ENCODE peak calls at places on chromosomes 11 and 22, in ten cellular contexts. E is mammary epithelial cell, V is neuronal stem cell, Y is RWPE1, T is HL-60, R is AG04450, G is uterus, L is tibial nerve, D is trophoblast cell, S is PC-9. O is an unnamed sample.

GRCh38 chr11:23206736-23207336 is 346.6 kb upstream of the CCDC179 start:
- DNase-seq in G (no peak), V (no peak), L (no peak), T (no peak), Y (peak), D (no peak), R (no peak), E (peak), S (no peak), O (no peak)

GRCh38 chr22:17570851-17571631 is 7.7 kb downstream of the SLC25A18 start:
- DNase-seq in R (no peak), D (no peak), T (no peak), S (peak), G (peak), E (peak), L (peak), Y (peak), V (no peak), O (no peak)

GRCh38 chr11:70771099-70771885 is 373.0 kb downstream of the CTTN start:
- DNase-seq in R (no peak), G (no peak), L (no peak), E (no peak), V (no peak), S (no peak), T (no peak), Y (no peak), D (no peak), O (no peak)

GRCh38 chr22:50173983-50174355 is 3.4 kb downstream of the PANX2 start:
- DNase-seq in L (no peak), D (no peak), T (no peak), G (no peak), R (no peak), E (no peak), S (no peak), Y (no peak), V (no peak), O (no peak)

GRCh38 chr11:104033134-104033533 is 3.3 kb upstream of the DDI1 start:
- DNase-seq in V (no peak), E (peak), L (no peak), D (no peak), S (peak), G (no peak), R (peak), T (no peak), Y (peak), O (no peak)

GRCh38 chr22:42655693-42656092 is 6.5 kb upstream of the CYB5R3 start:
- DNase-seq in S (no peak), T (no peak), R (no peak), G (no peak), E (no peak), D (no peak), L (no peak), V (no peak), Y (no peak), O (no peak)

GRCh38 chr11:1443737-1444136 is 42.8 kb downstream of the MOB2 start:
- DNase-seq in Y (no peak), E (no peak), S (no peak), G (no peak), T (no peak), L (no peak), R (no peak), V (no peak), D (no peak), O (no peak)

GRCh38 chr11:17979770-17980371 is 33.0 kb downstream of the SERGEF start:
- DNase-seq in D (peak), G (no peak), E (no peak), V (peak), T (peak), Y (peak), L (no peak), S (no peak), R (no peak), O (no peak)

GRCh38 chr11:97537407-97538150 is 1147.8 kb downstream of the JRKL start:
- DNase-seq in Y (no peak), R (no peak), S (peak), V (no peak), L (no peak), G (no peak), E (no peak), D (no peak), T (no peak), O (no peak)

GRCh38 chr22:49331878-49332277 is 495.8 kb downstream of the BRD1 start:
- DNase-seq in R (no peak), V (no peak), T (no peak), S (no peak), E (no peak), L (no peak), Y (no peak), D (no peak), G (no peak), O (no peak)

GRCh38 chr11:35144103-35144741 is 5.3 kb downstream of the CD44 start:
- DNase-seq in S (peak), R (peak), V (no peak), T (peak), G (no peak), Y (peak), E (peak), D (no peak), L (no peak), O (no peak)

GRCh38 chr22:30947163-30947820 is 21.3 kb downstream of the MORC2 start:
- DNase-seq in D (no peak), G (no peak), T (no peak), S (no peak), L (no peak), Y (peak), V (peak), R (no peak), E (peak), O (no peak)

GRCh38 chr11:134346976-134347350 is 15.2 kb downstream of the GLB1L2 start:
- DNase-seq in Y (no peak), R (no peak), G (no peak), T (no peak), S (no peak), E (no peak), D (no peak), L (no peak), V (no peak), O (no peak)

DNA sequence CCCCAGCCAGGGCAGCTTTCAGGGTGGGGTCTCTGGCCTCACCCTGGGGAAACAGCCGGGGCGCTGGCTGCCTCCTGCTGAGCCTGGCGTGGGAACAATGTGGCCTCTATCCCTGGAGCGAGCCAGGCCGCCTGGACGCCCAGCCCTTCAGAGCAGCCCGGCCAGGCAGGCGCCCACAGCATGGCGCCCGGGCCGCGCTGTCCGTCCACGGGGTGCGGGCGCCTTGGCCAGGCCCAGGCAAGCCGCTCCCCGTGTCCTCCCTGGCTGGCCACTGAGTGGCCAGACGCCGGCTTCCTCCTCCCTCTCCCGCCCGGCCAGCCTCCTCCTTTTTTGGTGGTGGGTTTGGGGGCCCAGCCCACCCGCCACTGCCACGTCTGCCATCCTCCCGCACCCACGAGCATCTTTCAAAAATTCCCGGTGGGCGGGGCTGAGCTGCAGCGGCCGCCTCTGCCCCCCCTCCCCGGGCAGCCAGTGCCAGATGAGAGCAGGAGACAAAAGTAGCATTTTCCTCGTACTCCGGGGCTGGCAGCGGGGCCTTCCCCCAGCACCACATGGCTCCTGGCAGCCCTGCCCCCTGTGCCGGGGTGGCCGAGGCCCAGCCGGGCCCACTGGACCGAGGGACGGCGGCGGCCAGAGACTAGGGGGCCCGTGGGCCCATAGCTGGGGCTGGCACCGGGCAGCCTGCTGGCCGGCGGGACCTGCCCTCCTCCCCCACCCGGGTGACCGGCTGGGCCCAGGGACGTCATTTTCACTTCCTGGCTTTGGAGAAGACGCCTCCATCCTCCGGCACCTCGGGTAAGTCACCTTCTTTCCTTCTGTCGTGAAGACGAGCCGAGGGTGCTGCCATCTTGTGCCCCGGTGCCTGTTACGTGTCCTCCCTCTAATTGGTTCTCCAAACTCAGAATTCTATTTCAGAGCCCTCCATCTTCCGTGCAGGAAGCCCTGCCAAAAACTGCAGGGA is 70.2 kb upstream of the PPARA start:
- DNase-seq in R (no peak), Y (peak), S (no peak), L (peak), G (peak), E (peak), D (no peak), V (no peak), T (no peak), O (no peak)
- H3K27ac ChIP-seq in R (peak), Y (peak), S (no peak), L (peak), G (peak), E (peak), D (no peak), V (no peak), T (no peak), O (peak)

DNA sequence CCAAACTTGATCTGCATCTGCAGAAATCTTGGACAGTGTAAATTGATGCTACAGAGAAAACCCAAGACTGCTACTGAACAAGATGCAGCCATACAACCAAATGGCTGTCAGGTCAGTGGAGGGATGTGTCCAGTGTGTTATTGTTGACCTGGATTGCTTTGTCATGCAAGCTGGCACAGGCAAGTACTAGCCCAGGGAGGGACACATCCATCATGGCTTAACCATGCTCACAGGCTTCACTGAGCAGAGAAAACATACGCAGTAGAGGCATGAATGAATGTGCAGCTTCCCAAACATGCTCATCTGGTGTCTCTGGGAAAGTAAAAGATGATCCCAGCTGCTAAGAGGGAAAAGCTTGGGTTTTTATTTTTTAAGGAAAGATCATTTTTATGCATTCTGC is 93.7 kb downstream of the MTNR1B start:
- DNase-seq in G (no peak), E (peak), V (no peak), Y (no peak), D (no peak), R (no peak), T (no peak), S (no peak), L (no peak), O (no peak)
- H3K27ac ChIP-seq in G (no peak), E (no peak), V (no peak), Y (no peak), D (no peak), R (no peak), T (no peak), S (no peak), L (no peak), O (no peak)

GRCh38 chr22:28711820-28712777 is 29.5 kb downstream of the CHEK2 start:
- DNase-seq in G (no peak), E (peak), L (no peak), D (peak), Y (peak), V (no peak), R (peak), T (no peak), S (peak), O (no peak)

GRCh38 chr22:28714043-28714442 is 27.6 kb downstream of the CHEK2 start:
- DNase-seq in D (no peak), Y (no peak), E (no peak), T (no peak), L (no peak), G (no peak), R (no peak), S (no peak), V (no peak), O (no peak)

GRCh38 chr22:28711341-28711740 is 30.3 kb downstream of the CHEK2 start:
- DNase-seq in S (no peak), G (no peak), Y (no peak), R (no peak), V (no peak), T (no peak), L (no peak), D (no peak), E (no peak), O (no peak)

GRCh38 chr22:28710112-28710888 is 30.7 kb upstream of the TTC28 start:
- DNase-seq in V (no peak), R (peak), S (peak), L (no peak), T (no peak), E (peak), Y (peak), D (no peak), G (no peak), O (no peak)

DNA sequence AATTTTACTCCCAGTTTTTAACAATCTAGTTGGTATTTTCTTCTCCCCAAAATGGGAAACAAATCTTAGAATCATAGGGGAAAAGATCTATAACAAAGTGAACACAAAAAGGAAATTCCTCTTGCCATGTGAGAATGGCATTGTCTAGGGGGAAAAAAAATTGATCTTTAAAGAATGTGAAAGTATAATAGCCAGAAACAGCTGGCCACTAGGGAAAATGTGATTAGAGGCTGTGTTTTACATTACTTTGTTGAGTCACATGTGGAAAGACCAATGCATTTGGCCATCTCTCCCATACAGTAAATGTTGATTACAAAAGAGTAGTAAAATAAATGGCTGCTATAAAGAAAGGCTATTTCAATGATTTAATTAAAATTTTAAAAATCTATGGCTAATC is 30.7 kb downstream of the CHEK2 start:
- DNase-seq in L (no peak), S (no peak), G (no peak), D (no peak), Y (no peak), V (no peak), E (no peak), R (no peak), T (no peak), O (no peak)
- H3K27ac ChIP-seq in L (peak), S (peak), G (peak), D (no peak), Y (no peak), V (no peak), E (peak), R (no peak), T (no peak), O (peak)

GRCh38 chr11:12245091-12245490 is 132.3 kb upstream of the PARVA start:
- DNase-seq in S (no peak), L (no peak), Y (no peak), G (no peak), D (no peak), T (no peak), V (no peak), E (no peak), R (no peak), O (no peak)
- H3K27ac ChIP-seq in S (no peak), L (no peak), Y (peak), G (no peak), D (no peak), T (no peak), V (no peak), E (no peak), R (no peak), O (no peak)

DNA sequence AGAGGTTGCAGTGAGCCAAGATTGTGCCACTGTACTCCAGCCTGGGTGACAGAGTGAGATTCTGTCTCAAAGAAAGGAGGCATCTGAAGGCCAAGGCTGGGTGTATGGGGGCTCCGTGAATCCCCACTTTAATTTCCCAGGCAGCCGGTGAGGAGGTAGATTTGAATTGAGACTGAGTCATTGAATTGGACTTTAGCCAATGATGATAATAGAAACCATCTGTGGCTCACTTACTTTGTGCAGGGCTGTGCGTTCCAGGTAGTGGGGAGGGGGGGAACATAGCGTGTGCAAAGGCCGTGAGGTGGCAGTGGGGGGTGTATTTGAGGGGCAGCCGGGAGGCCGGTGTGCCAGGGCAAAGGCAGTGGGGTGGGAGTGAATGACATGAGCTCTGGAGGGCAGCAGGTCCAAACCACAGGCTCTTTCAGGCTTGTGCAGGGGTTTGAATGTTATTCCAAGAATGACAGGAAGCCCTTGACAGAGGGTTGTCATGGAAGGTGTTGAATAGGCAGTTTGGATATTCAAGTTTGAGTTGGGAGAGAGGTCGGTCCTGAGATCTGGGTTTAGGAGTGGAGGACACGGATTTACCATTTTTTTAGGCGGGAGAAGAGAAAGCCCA is 6.1 kb downstream of the ARHGAP8 start:
- DNase-seq in R (no peak), E (peak), D (no peak), V (no peak), Y (peak), G (no peak), L (no peak), T (no peak), S (peak), O (no peak)
- H3K27ac ChIP-seq in R (no peak), E (no peak), D (peak), V (no peak), Y (no peak), G (no peak), L (no peak), T (no peak), S (no peak), O (no peak)

DNA sequence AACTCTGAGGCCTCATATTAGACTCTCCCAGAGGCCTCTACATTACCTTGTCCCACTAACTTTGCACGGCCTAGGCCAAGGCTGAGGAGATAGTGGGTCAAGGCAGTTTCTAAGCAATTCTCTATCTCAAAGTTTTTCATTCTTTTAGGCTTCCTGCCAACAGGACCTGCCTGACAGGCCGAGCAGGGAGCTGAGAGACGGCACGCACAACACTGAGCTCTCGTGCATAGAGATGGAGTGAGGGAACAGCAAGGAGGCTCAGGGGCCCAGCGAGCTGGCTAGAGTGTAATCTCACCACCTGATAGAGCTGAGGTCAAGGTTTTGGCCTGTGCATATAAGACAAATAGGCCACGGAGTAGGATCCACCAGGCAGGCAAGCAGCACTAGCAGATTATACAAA is 2.0 kb downstream of the CYB5R2 start:
- DNase-seq in L (no peak), G (no peak), Y (no peak), R (no peak), D (peak), S (peak), T (no peak), E (no peak), V (no peak), O (no peak)
- H3K27ac ChIP-seq in L (peak), G (no peak), Y (no peak), R (no peak), D (peak), S (no peak), T (no peak), E (peak), V (no peak), O (peak)

GRCh38 chr11:108142304-108142703 is 20.9 kb downstream of the ACAT1 start:
- DNase-seq in T (no peak), S (no peak), L (no peak), Y (no peak), R (no peak), D (peak), G (no peak), E (no peak), V (no peak), O (no peak)

GRCh38 chr11:108144615-108145014 is 23.2 kb downstream of the ACAT1 start:
- DNase-seq in L (no peak), T (no peak), G (no peak), R (no peak), D (no peak), V (no peak), Y (no peak), S (peak), E (no peak), O (no peak)

GRCh38 chr11:108148549-108148948 is 27.2 kb downstream of the ACAT1 start:
- DNase-seq in R (no peak), T (no peak), D (no peak), S (no peak), Y (no peak), G (no peak), V (no peak), E (no peak), L (no peak), O (no peak)

DNA sequence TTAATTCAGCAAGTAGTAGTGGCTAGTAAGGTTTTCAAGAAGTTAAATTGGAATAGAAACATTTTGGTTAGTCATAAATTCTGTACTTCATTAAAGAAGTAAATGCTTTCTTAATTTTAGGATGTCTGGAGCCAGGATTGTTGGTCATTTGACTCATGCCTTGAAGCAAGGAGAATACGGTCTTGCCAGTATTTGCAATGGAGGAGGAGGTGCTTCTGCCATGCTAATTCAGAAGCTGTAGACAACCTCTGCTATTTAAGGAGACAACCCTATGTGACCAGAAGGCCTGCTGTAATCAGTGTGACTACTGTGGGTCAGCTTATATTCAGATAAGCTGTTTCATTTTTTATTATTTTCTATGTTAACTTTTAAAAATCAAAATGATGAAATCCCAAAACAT is 25.8 kb downstream of the ACAT1 start:
- DNase-seq in S (no peak), Y (no peak), D (no peak), E (no peak), V (no peak), L (no peak), R (no peak), T (no peak), G (no peak), O (no peak)
- H3K27ac ChIP-seq in S (no peak), Y (no peak), D (no peak), E (no peak), V (no peak), L (no peak), R (no peak), T (no peak), G (no peak), O (no peak)

O was measured in esophagus squamous epithelium.